ENCODE peak calls at places on chromosomes 2 and 18, in five cellular contexts. I is activated CD4-positive, alpha-beta T cell treated with anti-CD3 and anti-CD28 coated beads, Interleukin-2, amount 50 U/mL, for 1 hour; T is HCT116; E is activated CD4-positive, CD25-positive, alpha-beta regulatory T cell; F is HT1080. J is an unnamed sample.

GRCh38 chr2:139217641-139218040 is 437.5 kb upstream of the NXPH2 start:
- DNase-seq in E (no peak), I (no peak), F (no peak), T (no peak), J (no peak)

GRCh38 chr2:112629823-112630222 is 15.9 kb upstream of the SLC20A1 start:
- DNase-seq in I (no peak), E (no peak), F (no peak), T (no peak), J (no peak)

GRCh38 chr2:99512081-99512480 is 22.3 kb upstream of the REV1 start:
- DNase-seq in T (no peak), F (no peak), E (no peak), I (no peak), J (no peak)

GRCh38 chr2:162211747-162212146 is 31.5 kb downstream of the FAP start:
- DNase-seq in E (no peak), T (no peak), F (no peak), I (no peak), J (no peak)

GRCh38 chr18:37710731-37711130 is 145.1 kb upstream of the CELF4 start:
- DNase-seq in I (no peak), T (no peak), F (no peak), E (no peak), J (no peak)

GRCh38 chr2:16142383-16143361 is 202.3 kb downstream of the MYCN start:
- DNase-seq in T (no peak), E (no peak), I (no peak), F (no peak), J (no peak)

GRCh38 chr2:95377216-95377530 is 25.3 kb upstream of the FAHD2A start:
- DNase-seq in E (no peak), F (no peak), I (no peak), T (no peak), J (no peak)

GRCh38 chr2:148201075-148202004 is 180.4 kb downstream of the MBD5 start:
- DNase-seq in E (peak; percentile 1), I (peak; percentile 39), T (peak; percentile 42), F (peak; percentile 51), J (peak; percentile 26)

GRCh38 chr18:2981212-2981728 is 31.7 kb downstream of the LPIN2 start:
- DNase-seq in E (no peak), F (peak; percentile 73), T (no peak), I (no peak), J (peak; percentile 19)

GRCh38 chr2:101330253-101330921 is 21.9 kb upstream of the RNF149 start:
- DNase-seq in T (no peak), I (peak; percentile 43), F (peak; percentile 64), E (no peak), J (no peak)

GRCh38 chr2:69238449-69239031 is 148.5 kb downstream of the GFPT1 start:
- DNase-seq in T (no peak), I (no peak), E (no peak), F (no peak), J (no peak)

GRCh38 chr18:33184178-33184577 is 256.3 kb downstream of the CCDC178 start:
- DNase-seq in E (no peak), F (no peak), I (no peak), T (no peak), J (no peak)

GRCh38 chr2:143161982-143162837 is 33.0 kb downstream of the ARHGAP15 start:
- DNase-seq in I (peak; percentile 54), E (no peak), F (peak; percentile 52), T (peak; percentile 56), J (peak; percentile 37)

GRCh38 chr2:241505781-241506201 is 2.6 kb downstream of the STK25 start:
- DNase-seq in I (no peak), E (no peak), T (no peak), F (no peak), J (no peak)

GRCh38 chr2:220296174-220296573 is 668.7 kb downstream of the SLC4A3 start:
- DNase-seq in F (no peak), E (no peak), T (no peak), I (no peak), J (no peak)

GRCh38 chr2:42567806-42568429 is 514 bp upstream of the MTA3 start:
- DNase-seq in I (peak; percentile 1), E (no peak), T (no peak), F (no peak), J (peak; percentile 17)

GRCh38 chr18:36786686-36787085 is 42.1 kb downstream of the TPGS2 start:
- DNase-seq in T (no peak), F (peak; percentile 45), I (no peak), E (no peak), J (no peak)

GRCh38 chr2:162221064-162221463 is 22.2 kb downstream of the FAP start:
- DNase-seq in I (peak; percentile 44), T (peak; percentile 66), F (peak; percentile 67), E (peak; percentile 33), J (peak; percentile 67)

GRCh38 chr2:144517825-144518699 is 1.9 kb downstream of the ZEB2 start:
- DNase-seq in T (no peak), F (peak; percentile 14), E (no peak), I (no peak), J (peak; percentile 21)

GRCh38 chr2:40512246-40512645 is 60.4 kb upstream of the SLC8A1 start:
- DNase-seq in F (no peak), I (no peak), E (no peak), T (no peak), J (no peak)

GRCh38 chr2:68292108-68292710 is 27.5 kb downstream of the CNRIP1 start:
- DNase-seq in I (peak; percentile 1), T (peak; percentile 24), E (no peak), F (no peak), J (no peak)

GRCh38 chr18:13800505-13801259 is 23.3 kb upstream of the MC5R start:
- DNase-seq in T (peak; percentile 55), F (peak; percentile 64), E (peak; percentile 8), I (peak; percentile 34), J (peak; percentile 79)

GRCh38 chr2:235638541-235639192 is 144.8 kb downstream of the AGAP1 start:
- DNase-seq in E (no peak), I (no peak), T (no peak), F (no peak), J (no peak)

GRCh38 chr2:73297151-73297559 is 3.8 kb upstream of the EGR4 start:
- DNase-seq in F (peak; percentile 26), I (no peak), T (no peak), E (no peak), J (no peak)

GRCh38 chr2:231622963-231623362 is 30.3 kb downstream of the TEX44 start:
- DNase-seq in T (no peak), F (peak; percentile 38), E (no peak), I (no peak), J (no peak)

GRCh38 chr2:42089340-42089925 is 41.6 kb downstream of the PKDCC start:
- DNase-seq in F (peak; percentile 66), I (peak; percentile 65), E (peak; percentile 42), T (peak; percentile 31), J (peak; percentile 70)

GRCh38 chr2:211390506-211390905 is 834.1 kb downstream of the CPS1 start:
- DNase-seq in E (no peak), F (no peak), I (no peak), T (no peak), J (no peak)